ENCODE peak calls at places on chromosome 14, in five cellular contexts. B is stomach; S is MM.1S; F is CD4-positive, alpha-beta memory T cell; R is A549. Y is an unnamed sample.

GRCh38 chr14:74613211-74613914 is 1.3 kb upstream of the LTBP2 start:
- DNase-seq in B (no peak), S (no peak), F (no peak), R (no peak), Y (no peak)

GRCh38 chr14:23025181-23025788 is 9.4 kb downstream of the PSMB5 start:
- DNase-seq in B (no peak), S (no peak), F (no peak), R (no peak), Y (no peak)

GRCh38 chr14:29648045-29648444 is 279.6 kb downstream of the PRKD1 start:
- DNase-seq in B (no peak), S (no peak), F (no peak), R (no peak), Y (no peak)

GRCh38 chr14:56844603-56845002 is 34.3 kb upstream of the OTX2 start:
- DNase-seq in B (no peak), S (no peak), F (no peak), R (no peak), Y (no peak)

GRCh38 chr14:59305836-59306555 is 117.5 kb downstream of the DAAM1 start:
- DNase-seq in B (no peak), S (no peak), F (no peak), R (no peak), Y (no peak)

GRCh38 chr14:38705220-38705619 is 397.8 kb downstream of the SEC23A start:
- DNase-seq in B (no peak), S (no peak), F (no peak), R (no peak), Y (no peak)

GRCh38 chr14:79011920-79012204 is 841.7 kb downstream of the NRXN3 start:
- DNase-seq in B (no peak), S (no peak), F (no peak), R (no peak), Y (no peak)

GRCh38 chr14:104214819-104215218 is 76.4 kb downstream of the KIF26A start:
- DNase-seq in B (no peak), S (no peak), F (no peak), R (no peak), Y (no peak)

GRCh38 chr14:94043111-94043755 is 17.1 kb downstream of the OTUB2 start:
- DNase-seq in B (no peak), S (no peak), F (no peak), R (no peak), Y (no peak)

GRCh38 chr14:83975435-83976222 is 1554.3 kb upstream of the FLRT2 start:
- DNase-seq in B (no peak), S (no peak), F (no peak), R (no peak), Y (no peak)

GRCh38 chr14:96357216-96357615 is 5.9 kb downstream of the ATG2B start:
- DNase-seq in B (no peak), S (no peak), F (no peak), R (no peak), Y (no peak)

GRCh38 chr14:59187802-59188460 is 536 bp upstream of the DAAM1 start:
- DNase-seq in B (no peak), S (peak; percentile 25), F (peak; percentile 58), R (peak; percentile 6), Y (no peak)

GRCh38 chr14:84084056-84084590 is 1445.8 kb upstream of the FLRT2 start:
- DNase-seq in B (no peak), S (no peak), F (no peak), R (no peak), Y (no peak)

GRCh38 chr14:101595887-101596721 is 34.8 kb downstream of the DIO3 start:
- DNase-seq in B (peak; percentile 24), S (no peak), F (peak; percentile 16), R (no peak), Y (no peak)

GRCh38 chr14:55101698-55102097 is 27.4 kb upstream of the LGALS3 start:
- DNase-seq in B (no peak), S (no peak), F (no peak), R (no peak), Y (no peak)

GRCh38 chr14:50798048-50798421 is 32.9 kb downstream of the NIN start:
- DNase-seq in B (no peak), S (no peak), F (no peak), R (no peak), Y (no peak)

GRCh38 chr14:75285331-75285730 is 6.7 kb downstream of the FOS start:
- DNase-seq in B (no peak), S (no peak), F (no peak), R (no peak), Y (no peak)

GRCh38 chr14:101408077-101408831 is 153.0 kb upstream of the DIO3 start:
- DNase-seq in B (no peak), S (no peak), F (no peak), R (no peak), Y (no peak)

GRCh38 chr14:94171208-94171607 is 2.9 kb upstream of the PPP4R4 start:
- DNase-seq in B (no peak), S (no peak), F (no peak), R (no peak), Y (peak; percentile 76)

GRCh38 chr14:71319646-71320045 is 412.4 kb downstream of the PCNX1 start:
- DNase-seq in B (no peak), S (peak; percentile 16), F (no peak), R (peak; percentile 13), Y (no peak)

GRCh38 chr14:95510804-95511203 is 5.6 kb downstream of the SYNE3 start:
- DNase-seq in B (no peak), S (no peak), F (no peak), R (no peak), Y (no peak)

GRCh38 chr14:88682495-88683114 is 110.1 kb downstream of the EML5 start:
- DNase-seq in B (no peak), S (no peak), F (no peak), R (no peak), Y (no peak)

DNA sequence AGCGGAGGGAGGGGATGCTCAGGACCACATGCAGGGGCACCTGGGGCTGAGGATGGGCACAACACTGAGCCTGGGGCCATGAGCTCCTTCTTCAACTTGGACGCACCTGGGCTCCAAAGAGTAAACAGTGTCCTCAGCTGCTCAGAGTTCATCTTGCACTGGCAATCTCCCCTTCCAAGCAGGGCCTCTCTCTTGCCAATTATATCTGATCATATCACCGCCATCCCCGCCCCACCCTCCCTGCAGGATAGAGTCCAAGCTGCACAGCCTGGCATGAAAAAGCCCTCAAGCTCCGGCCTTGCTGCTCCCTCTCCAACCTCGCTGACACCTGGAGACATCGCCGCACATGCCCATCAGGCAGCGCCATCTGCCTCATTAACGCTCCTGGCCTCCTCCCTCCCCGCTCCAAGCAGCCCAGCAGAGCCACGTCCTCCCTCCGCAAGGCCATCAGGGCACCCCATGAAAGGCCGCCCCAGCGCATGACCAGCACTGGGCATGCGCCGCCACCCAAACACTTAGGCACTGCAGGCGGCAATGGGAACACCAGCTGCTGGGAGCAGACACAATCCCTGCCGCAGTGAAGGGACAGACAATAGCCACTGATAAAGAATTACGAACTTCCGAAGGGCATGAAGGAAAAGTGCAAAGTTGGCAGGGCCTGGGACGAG is 88.8 kb downstream of the CHGA start:
- DNase-seq in B (no peak), S (no peak), F (no peak), R (no peak), Y (no peak)
- H3K27ac ChIP-seq in B (no peak overlapping the region), S (no peak overlapping the region), F (no peak overlapping the region), R (no peak overlapping the region), Y (no peak overlapping the region)

GRCh38 chr14:24398298-24398942 is 383 bp upstream of the NYNRIN start:
- DNase-seq in B (no peak), S (no peak), F (no peak), R (no peak), Y (no peak)

GRCh38 chr14:24397639-24398297 is 1.0 kb upstream of the NYNRIN start:
- DNase-seq in B (no peak), S (no peak), F (no peak), R (no peak), Y (no peak)

GRCh38 chr14:24399981-24400718 is 1.3 kb downstream of the NYNRIN start:
- DNase-seq in B (no peak), S (no peak), F (no peak), R (no peak), Y (no peak)

GRCh38 chr14:24401810-24402702 is 3.3 kb downstream of the NYNRIN start:
- DNase-seq in B (no peak), S (no peak), F (no peak), R (no peak), Y (no peak)

GRCh38 chr14:24398943-24399801 is at the start of gene NYNRIN:
- DNase-seq in B (peak; percentile 40), S (no peak), F (peak; percentile 32), R (no peak), Y (no peak)
- H3K27ac ChIP-seq in B (peak within 1 kb of the TSS; percentile 58), S (no peak within 1 kb of the TSS), F (no peak within 1 kb of the TSS), R (peak within 1 kb of the TSS; percentile 85), Y (peak within 1 kb of the TSS; percentile 97)

GRCh38 chr14:34604990-34605389 is 25.0 kb downstream of the SNX6 start:
- DNase-seq in B (no peak), S (no peak), F (no peak), R (peak; percentile 56), Y (no peak)
- H3K27ac ChIP-seq in B (no peak overlapping the region), S (no peak overlapping the region), F (no peak overlapping the region), R (peak overlapping the region; percentile 84), Y (no peak overlapping the region)

DNA sequence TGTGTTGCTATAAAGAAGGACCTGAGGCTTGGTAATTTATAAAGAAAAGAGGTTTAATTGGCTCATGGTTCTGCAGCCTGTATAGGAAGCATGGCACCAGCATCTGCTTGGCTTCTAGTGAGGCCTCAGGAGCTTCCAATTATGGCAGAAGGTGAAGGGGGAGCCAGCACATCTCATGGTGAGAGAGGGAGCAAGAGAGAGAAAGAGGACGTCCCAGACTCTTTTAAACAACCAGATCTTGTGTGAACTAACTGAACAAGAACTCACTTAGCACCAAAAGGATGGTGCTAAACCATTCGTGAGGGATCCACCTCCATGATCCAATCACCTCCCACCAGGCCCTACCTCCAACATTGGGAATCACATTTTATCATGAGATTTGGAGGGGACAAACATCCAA is 6.1 kb upstream of the SNAPC1 start:
- DNase-seq in B (no peak), S (no peak), F (no peak), R (no peak), Y (no peak)
- H3K27ac ChIP-seq in B (no peak overlapping the region), S (no peak overlapping the region), F (no peak overlapping the region), R (peak overlapping the region; percentile 48), Y (peak overlapping the region; percentile 72)

GRCh38 chr14:99229654-99230215 is 42.3 kb downstream of the BCL11B start:
- DNase-seq in B (no peak), S (no peak), F (peak; percentile 53), R (no peak), Y (no peak)
- H3K27ac ChIP-seq in B (no peak overlapping the region), S (peak overlapping the region; percentile 51), F (peak overlapping the region; percentile 98), R (no peak overlapping the region), Y (no peak overlapping the region)

GRCh38 chr14:91946313-91947195 is 940 bp downstream of the FBLN5 start:
- DNase-seq in B (no peak), S (no peak), F (no peak), R (no peak), Y (no peak)
- H3K27ac ChIP-seq in B (peak overlapping the region; percentile 59), S (no peak overlapping the region), F (no peak overlapping the region), R (peak overlapping the region; percentile 84), Y (no peak overlapping the region)